ENCODE peak calls at places on chromosomes 3 and 15, in seven cellular contexts. H is GM23338, N is A549, I is K562, S is Panc1, E is HCT116, C is SK-N-SH. Z is an unnamed sample.

GRCh38 chr3:11379824-11380281 is 107.7 kb downstream of the ATG7 start:
- DNase-seq in H (no peak), N (no peak), I (no peak), S (no peak), E (no peak), C (no peak), Z (no peak)

GRCh38 chr3:188230962-188231361 is 77.0 kb downstream of the LPP start:
- DNase-seq in H (no peak), N (no peak), I (no peak), S (peak; percentile 67), E (peak; percentile 16), C (no peak), Z (no peak)

GRCh38 chr15:41011055-41011815 is 58.0 kb downstream of the CHAC1 start:
- DNase-seq in H (no peak), N (no peak), I (no peak), S (no peak), E (no peak), C (no peak), Z (no peak)

GRCh38 chr15:65839354-65839901 is 29.9 kb upstream of the RAB11A start:
- DNase-seq in H (no peak), N (no peak), I (peak; percentile 47), S (no peak), E (no peak), C (no peak), Z (no peak)

GRCh38 chr15:82847703-82848102 is 38.3 kb downstream of the WHAMM start:
- DNase-seq in H (no peak), N (no peak), I (no peak), S (no peak), E (no peak), C (no peak), Z (no peak)

GRCh38 chr15:80635953-80636352 is 59.2 kb upstream of the ABHD17C start:
- DNase-seq in H (no peak), N (no peak), I (no peak), S (no peak), E (no peak), C (no peak), Z (no peak)

GRCh38 chr3:115814778-115815380 is 191.6 kb downstream of the GAP43 start:
- DNase-seq in H (peak; percentile 91), N (peak; percentile 71), I (peak; percentile 62), S (peak; percentile 64), E (peak; percentile 59), C (peak; percentile 68), Z (peak; percentile 50)

GRCh38 chr15:53644681-53645080 is 114.8 kb downstream of the WDR72 start:
- DNase-seq in H (no peak), N (no peak), I (no peak), S (no peak), E (no peak), C (no peak), Z (no peak)

GRCh38 chr15:27563765-27564164 is 535.4 kb downstream of the OCA2 start:
- DNase-seq in H (no peak), N (no peak), I (no peak), S (no peak), E (no peak), C (no peak), Z (no peak)

GRCh38 chr3:73552700-73553099 is 72.0 kb downstream of the PDZRN3 start:
- DNase-seq in H (no peak), N (no peak), I (no peak), S (no peak), E (no peak), C (no peak), Z (no peak)

GRCh38 chr15:79373068-79373467 is 59.1 kb upstream of the MINAR1 start:
- DNase-seq in H (no peak), N (no peak), I (no peak), S (no peak), E (no peak), C (no peak), Z (no peak)

GRCh38 chr3:148372476-148372875 is 325.2 kb upstream of the AGTR1 start:
- DNase-seq in H (no peak), N (no peak), I (no peak), S (no peak), E (no peak), C (no peak), Z (no peak)

GRCh38 chr3:52498134-52499054 is 3.3 kb downstream of the STAB1 start:
- DNase-seq in H (no peak), N (no peak), I (peak; percentile 38), S (no peak), E (no peak), C (no peak), Z (peak; percentile 99)

GRCh38 chr3:61740494-61740893 is 179.1 kb downstream of the PTPRG start:
- DNase-seq in H (no peak), N (no peak), I (no peak), S (no peak), E (no peak), C (no peak), Z (no peak)

GRCh38 chr3:108940568-108941285 is 13.0 kb downstream of the GUCA1C start:
- DNase-seq in H (no peak), N (no peak), I (no peak), S (no peak), E (no peak), C (no peak), Z (no peak)

GRCh38 chr15:67143646-67144045 is 78.2 kb downstream of the SMAD3 start:
- DNase-seq in H (no peak), N (no peak), I (no peak), S (no peak), E (no peak), C (no peak), Z (no peak)

GRCh38 chr15:73851679-73852078 is 21.7 kb upstream of the TBC1D21 start:
- DNase-seq in H (peak; percentile 94), N (no peak), I (peak; percentile 31), S (no peak), E (peak; percentile 22), C (no peak), Z (no peak)
- TF ChIP-seq REST in H (peak; percentile 91), N (peak; percentile 89), I (peak; percentile 97), S (peak; percentile 95), E (peak; percentile 86), C (peak; percentile 98), Z (peak; percentile 95)

GRCh38 chr3:5015056-5015455 is 35.8 kb downstream of the BHLHE40 start:
- DNase-seq in H (no peak), N (no peak), I (no peak), S (no peak), E (no peak), C (no peak), Z (no peak)

GRCh38 chr3:5020262-5020722 is 41.1 kb downstream of the BHLHE40 start:
- DNase-seq in H (no peak), N (no peak), I (no peak), S (no peak), E (no peak), C (no peak), Z (no peak)

GRCh38 chr3:5019411-5020261 is 40.4 kb downstream of the BHLHE40 start:
- DNase-seq in H (no peak), N (no peak), I (peak; percentile 86), S (no peak), E (no peak), C (no peak), Z (no peak)

GRCh38 chr3:5016218-5017161 is 37.3 kb downstream of the BHLHE40 start:
- DNase-seq in H (no peak), N (peak; percentile 90), I (peak; percentile 79), S (no peak), E (peak; percentile 72), C (no peak), Z (peak; percentile 78)

GRCh38 chr3:5017953-5018531 is 38.8 kb downstream of the BHLHE40 start:
- DNase-seq in H (no peak), N (peak; percentile 60), I (peak; percentile 52), S (no peak), E (no peak), C (no peak), Z (no peak)
- TF ChIP-seq CTCF in H (no peak), N (no peak), I (no peak), S (no peak), E (no peak), C (no peak), Z (no peak)

DNA sequence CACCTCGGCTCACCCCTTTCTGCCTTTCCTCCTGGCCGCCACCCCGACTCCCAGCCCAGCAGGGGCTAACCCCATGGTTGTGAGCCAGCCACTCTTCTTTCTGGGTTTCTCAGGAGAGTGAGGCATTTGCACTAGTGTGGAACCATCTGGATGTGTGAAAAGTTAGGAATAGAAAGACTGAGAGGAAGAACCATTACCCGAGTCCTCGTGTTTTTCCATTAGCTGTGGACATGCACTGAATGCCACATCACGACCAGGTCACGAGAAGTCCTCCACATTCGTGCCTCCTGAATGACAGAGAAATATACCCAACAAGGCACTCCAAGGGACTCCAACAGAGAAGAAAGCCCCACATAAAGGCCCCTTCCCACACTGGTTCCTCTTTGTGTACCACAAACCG is 18.0 kb upstream of the RAD18 start:
- DNase-seq in H (no peak), N (no peak), I (no peak), S (no peak), E (no peak), C (no peak), Z (no peak)
- TF ChIP-seq REST in H (no peak), N (no peak), I (no peak), S (no peak), E (no peak), C (no peak), Z (no peak)

GRCh38 chr15:28984421-28985375 is 98.9 kb downstream of the APBA2 start:
- DNase-seq in H (no peak), N (no peak), I (no peak), S (no peak), E (no peak), C (peak; percentile 81), Z (no peak)

GRCh38 chr15:28985691-28986090 is 99.9 kb downstream of the APBA2 start:
- DNase-seq in H (no peak), N (no peak), I (no peak), S (no peak), E (no peak), C (no peak), Z (no peak)

GRCh38 chr15:28981921-28982320 is 96.1 kb downstream of the APBA2 start:
- DNase-seq in H (no peak), N (no peak), I (no peak), S (no peak), E (no peak), C (no peak), Z (no peak)

GRCh38 chr15:28982886-28983285 is 97.1 kb downstream of the APBA2 start:
- DNase-seq in H (no peak), N (no peak), I (no peak), S (no peak), E (no peak), C (no peak), Z (no peak)

DNA sequence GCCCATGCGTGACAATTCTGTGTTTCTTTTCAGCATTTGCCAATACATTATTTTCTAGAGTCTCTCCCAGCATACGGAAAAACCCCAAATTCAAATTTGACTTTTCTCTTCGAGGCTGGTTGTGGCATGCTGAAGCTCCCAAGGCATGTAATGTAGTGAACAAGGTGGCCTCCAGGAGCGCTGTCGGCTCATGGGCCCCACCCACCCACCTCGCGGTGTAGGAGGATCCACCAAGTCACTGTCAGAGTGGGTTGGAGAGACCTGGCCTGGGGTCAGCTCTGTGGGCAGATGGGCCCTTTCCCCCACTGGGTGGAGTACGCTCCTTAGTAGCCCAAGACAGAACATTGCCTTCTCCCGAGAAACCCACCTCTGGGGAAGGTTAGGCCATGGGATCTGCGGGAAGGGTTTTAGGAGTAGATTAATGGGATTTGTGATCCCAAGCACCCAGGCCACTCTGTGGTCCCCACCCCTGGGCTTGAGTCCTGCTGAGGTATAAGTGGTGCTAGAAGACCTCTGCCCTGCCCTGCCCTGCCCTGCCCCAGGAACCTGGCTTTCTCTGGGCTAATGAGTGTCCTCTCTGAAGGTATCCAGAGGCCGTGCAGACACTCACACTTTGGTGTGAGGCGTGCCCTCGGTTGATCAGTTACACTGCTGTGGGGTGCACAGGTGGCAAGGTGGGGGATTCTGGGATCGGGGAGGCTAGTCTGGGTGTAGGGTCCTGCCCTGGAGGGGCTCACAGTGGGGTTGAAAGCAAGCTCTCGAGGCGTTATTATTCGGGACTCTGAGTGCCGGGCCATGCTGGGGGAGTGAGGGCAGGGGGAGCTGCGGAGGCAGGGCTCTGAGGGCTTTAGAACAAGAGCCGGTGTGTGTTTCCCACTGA is 97.9 kb downstream of the APBA2 start:
- DNase-seq in H (peak; percentile 71), N (no peak), I (peak; percentile 66), S (no peak), E (no peak), C (no peak), Z (no peak)
- TF ChIP-seq CTCF in H (peak; percentile 61), N (no peak), I (peak; percentile 75), S (no peak), E (peak; percentile 77), C (no peak), Z (no peak)

Z was measured in HL-60.